ENCODE peak calls at places on chromosomes 7 and 10, in seven cellular contexts. H is lower lobe of right lung; C is IMR-90; N is aorta; B is naive thymus-derived CD4-positive, alpha-beta T cell; A is ovary; J is CD8-positive, alpha-beta T cell. M is an unnamed sample.

GRCh38 chr7:151122276-151122675 is 36.0 kb downstream of the AGAP3 start:
- DNase-seq in H (peak; percentile 43), C (no peak), N (no peak), B (no peak), A (no peak), J (no peak), M (no peak)

GRCh38 chr10:97572214-97572989 is at the start of gene ANKRD2:
- DNase-seq in H (peak; percentile 81), C (peak; percentile 79), N (peak; percentile 93), B (peak; percentile 31), A (peak; percentile 55), J (peak; percentile 19), M (peak; percentile 85)

GRCh38 chr7:144534196-144534595 is 130.7 kb upstream of the NOBOX start:
- DNase-seq in H (no peak), C (no peak), N (no peak), B (no peak), A (no peak), J (no peak), M (no peak)

GRCh38 chr10:12966067-12966466 is 35.4 kb downstream of the CCDC3 start:
- DNase-seq in H (no peak), C (no peak), N (no peak), B (no peak), A (no peak), J (no peak), M (no peak)

GRCh38 chr10:93495654-93496321 is 624 bp upstream of the CEP55 start:
- DNase-seq in H (no peak), C (no peak), N (no peak), B (no peak), A (no peak), J (no peak), M (no peak)

GRCh38 chr10:47400251-47400650 is 16.2 kb upstream of the ZNF488 start:
- DNase-seq in H (no peak), C (no peak), N (no peak), B (no peak), A (no peak), J (no peak), M (no peak)

GRCh38 chr7:2551418-2551817 is 3.9 kb downstream of the BRAT1 start:
- DNase-seq in H (no peak), C (no peak), N (no peak), B (no peak), A (no peak), J (no peak), M (no peak)

GRCh38 chr7:141053626-141054025 is 20.2 kb upstream of the TMEM178B start:
- DNase-seq in H (no peak), C (no peak), N (no peak), B (peak; percentile 54), A (no peak), J (peak; percentile 28), M (no peak)

GRCh38 chr7:99072126-99072525 is 71.8 kb downstream of the SMURF1 start:
- DNase-seq in H (no peak), C (no peak), N (no peak), B (no peak), A (no peak), J (no peak), M (no peak)

GRCh38 chr10:69222157-69223027 is 2.3 kb downstream of the HKDC1 start:
- DNase-seq in H (no peak), C (peak; percentile 67), N (no peak), B (peak; percentile 46), A (no peak), J (no peak), M (no peak)

GRCh38 chr7:76165973-76166403 is 35.7 kb upstream of the SRRM3 start:
- DNase-seq in H (no peak), C (no peak), N (no peak), B (no peak), A (no peak), J (no peak), M (no peak)

GRCh38 chr7:155213955-155214327 is 83.7 kb upstream of the INSIG1 start:
- DNase-seq in H (no peak), C (no peak), N (peak; percentile 46), B (no peak), A (no peak), J (no peak), M (no peak)

GRCh38 chr7:141221007-141221612 is 147.2 kb downstream of the TMEM178B start:
- DNase-seq in H (no peak), C (no peak), N (no peak), B (no peak), A (no peak), J (no peak), M (no peak)

GRCh38 chr10:29377333-29377961 is 88.6 kb downstream of the LYZL1 start:
- DNase-seq in H (no peak), C (peak; percentile 42), N (no peak), B (peak; percentile 6), A (no peak), J (no peak), M (no peak)

GRCh38 chr7:3527496-3528124 is 226.6 kb downstream of the SDK1 start:
- DNase-seq in H (no peak), C (no peak), N (no peak), B (no peak), A (no peak), J (no peak), M (no peak)

GRCh38 chr10:61628199-61628874 is 34.4 kb upstream of the CABCOCO1 start:
- DNase-seq in H (no peak), C (peak; percentile 73), N (no peak), B (no peak), A (no peak), J (no peak), M (no peak)

GRCh38 chr7:12303096-12303495 is 92.0 kb downstream of the TMEM106B start:
- DNase-seq in H (no peak), C (no peak), N (no peak), B (no peak), A (no peak), J (no peak), M (no peak)

GRCh38 chr10:34141032-34141431 is 674.1 kb downstream of the PARD3 start:
- DNase-seq in H (no peak), C (no peak), N (no peak), B (no peak), A (no peak), J (no peak), M (no peak)

GRCh38 chr10:856405-857157 is 74.9 kb downstream of the LARP4B start:
- DNase-seq in H (no peak), C (no peak), N (no peak), B (no peak), A (no peak), J (no peak), M (no peak)

DNA sequence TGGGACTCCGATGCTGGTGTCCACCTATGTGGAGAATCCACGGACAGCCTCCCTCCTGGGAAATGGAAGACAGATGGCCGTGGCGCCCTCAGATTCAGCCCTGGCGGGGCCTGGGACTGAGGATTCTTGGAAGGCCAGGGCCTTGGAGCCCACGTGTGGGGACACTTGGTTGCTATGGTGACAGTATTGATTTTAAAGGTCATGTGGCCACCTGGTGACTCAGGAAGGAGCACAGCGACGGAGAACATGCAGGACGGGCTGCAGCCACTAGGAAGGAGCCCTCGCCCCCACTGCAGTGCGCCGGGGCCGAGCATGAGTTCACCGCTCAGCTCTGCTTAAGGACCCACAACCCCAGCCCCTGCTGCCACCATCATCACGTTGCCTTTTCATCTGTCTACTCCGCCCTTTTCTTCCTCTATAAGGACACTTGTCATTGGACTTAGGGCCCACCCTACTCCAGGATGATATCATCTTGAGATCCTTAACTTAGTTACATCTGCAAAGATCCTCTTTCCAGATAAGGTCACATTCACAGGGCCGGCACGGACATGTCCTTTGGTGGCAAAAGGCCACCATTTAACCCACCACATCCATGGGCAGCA is 3.7 kb upstream of the STK32C start:
- DNase-seq in H (no peak), C (no peak), N (peak; percentile 69), B (no peak), A (no peak), J (no peak), M (peak; percentile 21)
- H3K27me3 ChIP-seq in H (no peaks in the 10 kb centered on the region), C (peaks cover 5% of the 10 kb centered on the region), N (no peaks in the 10 kb centered on the region), B (no peaks in the 10 kb centered on the region), A (no peaks in the 10 kb centered on the region), J (no peaks in the 10 kb centered on the region), M (no peaks in the 10 kb centered on the region)

GRCh38 chr7:106756071-106756470 is 95.1 kb upstream of the CCDC71L start:
- DNase-seq in H (no peak), C (no peak), N (no peak), B (no peak), A (no peak), J (no peak), M (no peak)

GRCh38 chr7:106752345-106752744 is 91.4 kb upstream of the CCDC71L start:
- DNase-seq in H (no peak), C (no peak), N (no peak), B (no peak), A (no peak), J (no peak), M (no peak)

GRCh38 chr7:106757846-106758245 is 96.9 kb upstream of the CCDC71L start:
- DNase-seq in H (no peak), C (peak; percentile 64), N (no peak), B (no peak), A (peak; percentile 12), J (no peak), M (peak; percentile 47)

GRCh38 chr7:106755641-106756040 is 94.7 kb upstream of the CCDC71L start:
- DNase-seq in H (no peak), C (no peak), N (no peak), B (no peak), A (no peak), J (no peak), M (no peak)

GRCh38 chr7:106756884-106757283 is 95.9 kb upstream of the CCDC71L start:
- DNase-seq in H (no peak), C (no peak), N (no peak), B (no peak), A (no peak), J (no peak), M (no peak)
- H3K27ac ChIP-seq in H (no peak overlapping the region), C (no peak overlapping the region), N (no peak overlapping the region), B (no peak overlapping the region), A (no peak overlapping the region), J (no peak overlapping the region), M (no peak overlapping the region)

DNA sequence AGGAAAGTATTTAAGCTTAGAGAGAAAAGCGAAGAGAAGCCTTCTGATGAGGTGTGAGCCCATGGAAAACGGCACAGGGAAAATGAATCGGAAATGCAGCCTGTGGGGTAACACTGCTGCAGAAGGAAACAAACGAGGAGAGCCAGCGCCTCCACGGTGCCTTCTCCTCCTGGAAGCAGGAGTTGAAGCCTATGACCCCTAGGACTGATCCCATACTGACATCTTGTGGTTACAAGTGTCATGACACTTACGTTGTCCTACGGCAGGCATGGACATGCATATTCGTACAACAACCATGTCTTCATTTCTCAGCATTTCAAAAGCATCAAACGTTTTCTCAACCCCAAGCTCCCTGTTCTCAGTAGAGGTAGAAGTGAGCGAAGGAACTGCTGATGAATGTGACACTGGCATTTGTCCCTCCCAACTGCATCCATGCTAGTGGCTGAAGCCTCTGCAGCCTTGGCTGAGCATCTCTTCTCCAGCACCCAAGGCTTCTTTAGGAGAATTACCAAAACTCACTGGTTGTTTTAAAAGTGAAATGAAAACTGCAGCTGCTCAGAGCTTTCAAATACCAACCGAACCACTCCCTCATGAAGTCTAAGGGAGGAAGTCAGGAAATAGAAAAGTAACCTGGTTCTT is 160.2 kb downstream of the JAZF1 start:
- DNase-seq in H (no peak), C (peak; percentile 77), N (no peak), B (peak; percentile 53), A (peak; percentile 36), J (no peak), M (peak; percentile 57)
- H3K4me3 ChIP-seq in H (no peak overlapping the region), C (no peak overlapping the region), N (no peak overlapping the region), B (no peak overlapping the region), A (no peak overlapping the region), J (no peak overlapping the region), M (no peak overlapping the region)

DNA sequence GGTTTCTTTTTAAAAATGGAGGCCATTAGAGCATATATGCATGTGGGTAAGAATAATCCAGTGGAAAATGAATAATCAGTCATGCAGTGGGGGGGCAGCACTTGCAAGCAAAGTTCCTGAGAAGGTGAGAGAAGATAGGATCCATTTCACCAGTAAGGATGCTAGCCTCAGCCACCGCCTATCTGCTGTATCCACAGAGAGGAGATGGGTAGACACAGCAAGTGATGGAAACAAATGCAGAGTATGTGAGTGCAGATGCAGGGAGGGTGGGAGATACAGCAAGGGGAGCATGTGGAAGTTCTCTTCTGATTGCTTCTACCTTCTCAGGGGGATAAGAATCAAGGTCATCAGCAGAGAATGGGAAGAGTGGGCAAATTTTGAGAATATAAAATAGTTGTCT is 171.4 kb upstream of the PDE1C start:
- DNase-seq in H (no peak), C (no peak), N (no peak), B (no peak), A (no peak), J (no peak), M (no peak)
- H3K27me3 ChIP-seq in H (no peaks in the 10 kb centered on the region), C (no peaks in the 10 kb centered on the region), N (no peaks in the 10 kb centered on the region), B (no peaks in the 10 kb centered on the region), A (no peaks in the 10 kb centered on the region), J (no peaks in the 10 kb centered on the region), M (no peaks in the 10 kb centered on the region)